ENCODE peak calls at places on chromosomes 12 and 14, in six cellular contexts. One of them, this sample, is unnamed.

GRCh38 chr12:28017126-28017872 is 44.8 kb upstream of the PTHLH start:
- DNase-seq in GM20000: no peak
- DNase-seq in tibial nerve: no peak
- DNase-seq in A549: no peak
- DNase-seq in activated B cell treated with CpG ODN at 0.5 μM for 24 hours: no peak
- DNase-seq in upper lobe of left lung: no peak
- DNase-seq in this sample: no peak

GRCh38 chr12:16385779-16386646 is 38.6 kb downstream of the MGST1 start:
- DNase-seq in GM20000: no peak
- DNase-seq in tibial nerve: no peak
- DNase-seq in A549: peak
- DNase-seq in activated B cell treated with CpG ODN at 0.5 μM for 24 hours: no peak
- DNase-seq in upper lobe of left lung: no peak
- DNase-seq in this sample: peak

GRCh38 chr12:122206976-122207375 is 3.5 kb downstream of the B3GNT4 start:
- DNase-seq in GM20000: no peak
- DNase-seq in tibial nerve: no peak
- DNase-seq in A549: no peak
- DNase-seq in activated B cell treated with CpG ODN at 0.5 μM for 24 hours: no peak
- DNase-seq in upper lobe of left lung: no peak
- DNase-seq in this sample: no peak

GRCh38 chr12:77079631-77080030 is 14.3 kb upstream of the E2F7 start:
- DNase-seq in GM20000: no peak
- DNase-seq in tibial nerve: no peak
- DNase-seq in A549: no peak
- DNase-seq in activated B cell treated with CpG ODN at 0.5 μM for 24 hours: no peak
- DNase-seq in upper lobe of left lung: no peak
- DNase-seq in this sample: no peak

GRCh38 chr14:29528889-29529288 is 398.8 kb downstream of the PRKD1 start:
- DNase-seq in GM20000: no peak
- DNase-seq in tibial nerve: no peak
- DNase-seq in A549: no peak
- DNase-seq in activated B cell treated with CpG ODN at 0.5 μM for 24 hours: no peak
- DNase-seq in upper lobe of left lung: no peak
- DNase-seq in this sample: no peak

GRCh38 chr12:44876554-44877275 is 600 bp upstream of the NELL2 start:
- DNase-seq in GM20000: peak
- DNase-seq in tibial nerve: no peak
- DNase-seq in A549: peak
- DNase-seq in activated B cell treated with CpG ODN at 0.5 μM for 24 hours: no peak
- DNase-seq in upper lobe of left lung: peak
- DNase-seq in this sample: no peak

GRCh38 chr12:130419116-130419515 is 81.4 kb downstream of the PIWIL1 start:
- DNase-seq in GM20000: no peak
- DNase-seq in tibial nerve: no peak
- DNase-seq in A549: no peak
- DNase-seq in activated B cell treated with CpG ODN at 0.5 μM for 24 hours: no peak
- DNase-seq in upper lobe of left lung: no peak
- DNase-seq in this sample: no peak

GRCh38 chr12:77049767-77050353 is 15.5 kb downstream of the E2F7 start:
- DNase-seq in GM20000: peak
- DNase-seq in tibial nerve: no peak
- DNase-seq in A549: peak
- DNase-seq in activated B cell treated with CpG ODN at 0.5 μM for 24 hours: no peak
- DNase-seq in upper lobe of left lung: no peak
- DNase-seq in this sample: no peak

GRCh38 chr14:56137842-56138241 is 19.6 kb downstream of the PELI2 start:
- DNase-seq in GM20000: no peak
- DNase-seq in tibial nerve: no peak
- DNase-seq in A549: no peak
- DNase-seq in activated B cell treated with CpG ODN at 0.5 μM for 24 hours: no peak
- DNase-seq in upper lobe of left lung: peak
- DNase-seq in this sample: no peak

GRCh38 chr14:31319701-31320100 is 100.6 kb downstream of the HEATR5A start:
- DNase-seq in GM20000: no peak
- DNase-seq in tibial nerve: no peak
- DNase-seq in A549: no peak
- DNase-seq in activated B cell treated with CpG ODN at 0.5 μM for 24 hours: no peak
- DNase-seq in upper lobe of left lung: no peak
- DNase-seq in this sample: no peak

GRCh38 chr12:43292699-43293098 is 259.3 kb downstream of the ADAMTS20 start:
- DNase-seq in GM20000: no peak
- DNase-seq in tibial nerve: no peak
- DNase-seq in A549: no peak
- DNase-seq in activated B cell treated with CpG ODN at 0.5 μM for 24 hours: no peak
- DNase-seq in upper lobe of left lung: no peak
- DNase-seq in this sample: no peak

GRCh38 chr12:126139355-126139754 is 1074.1 kb downstream of the AACS start:
- DNase-seq in GM20000: no peak
- DNase-seq in tibial nerve: no peak
- DNase-seq in A549: no peak
- DNase-seq in activated B cell treated with CpG ODN at 0.5 μM for 24 hours: no peak
- DNase-seq in upper lobe of left lung: no peak
- DNase-seq in this sample: no peak

GRCh38 chr12:89783321-89784060 is 74.9 kb upstream of the ATP2B1 start:
- DNase-seq in GM20000: no peak
- DNase-seq in tibial nerve: no peak
- DNase-seq in A549: peak
- DNase-seq in activated B cell treated with CpG ODN at 0.5 μM for 24 hours: no peak
- DNase-seq in upper lobe of left lung: no peak
- DNase-seq in this sample: no peak

GRCh38 chr12:24020391-24021163 is 71.1 kb upstream of the SOX5 start:
- DNase-seq in GM20000: no peak
- DNase-seq in tibial nerve: no peak
- DNase-seq in A549: no peak
- DNase-seq in activated B cell treated with CpG ODN at 0.5 μM for 24 hours: no peak
- DNase-seq in upper lobe of left lung: no peak
- DNase-seq in this sample: no peak

GRCh38 chr12:72226510-72226909 is 45.7 kb upstream of the TRHDE start:
- DNase-seq in GM20000: no peak
- DNase-seq in tibial nerve: no peak
- DNase-seq in A549: no peak
- DNase-seq in activated B cell treated with CpG ODN at 0.5 μM for 24 hours: no peak
- DNase-seq in upper lobe of left lung: no peak
- DNase-seq in this sample: no peak

GRCh38 chr12:6432991-6433390 is 11.8 kb upstream of the CD27 start:
- DNase-seq in GM20000: no peak
- DNase-seq in tibial nerve: no peak
- DNase-seq in A549: no peak
- DNase-seq in activated B cell treated with CpG ODN at 0.5 μM for 24 hours: no peak
- DNase-seq in upper lobe of left lung: no peak
- DNase-seq in this sample: no peak

GRCh38 chr12:6434205-6435180 is 10.3 kb upstream of the CD27 start:
- DNase-seq in GM20000: no peak
- DNase-seq in tibial nerve: no peak
- DNase-seq in A549: no peak
- DNase-seq in activated B cell treated with CpG ODN at 0.5 μM for 24 hours: no peak
- DNase-seq in upper lobe of left lung: no peak
- DNase-seq in this sample: no peak

GRCh38 chr12:6437586-6437985 is 7.2 kb upstream of the CD27 start:
- DNase-seq in GM20000: no peak
- DNase-seq in tibial nerve: no peak
- DNase-seq in A549: no peak
- DNase-seq in activated B cell treated with CpG ODN at 0.5 μM for 24 hours: no peak
- DNase-seq in upper lobe of left lung: no peak
- DNase-seq in this sample: no peak

GRCh38 chr12:6438345-6438744 is 6.4 kb upstream of the CD27 start:
- DNase-seq in GM20000: no peak
- DNase-seq in tibial nerve: no peak
- DNase-seq in A549: no peak
- DNase-seq in activated B cell treated with CpG ODN at 0.5 μM for 24 hours: no peak
- DNase-seq in upper lobe of left lung: no peak
- DNase-seq in this sample: no peak

GRCh38 chr12:6435941-6436715 is 8.6 kb upstream of the CD27 start:
- DNase-seq in GM20000: no peak
- DNase-seq in tibial nerve: no peak
- DNase-seq in A549: no peak
- DNase-seq in activated B cell treated with CpG ODN at 0.5 μM for 24 hours: no peak
- DNase-seq in upper lobe of left lung: no peak
- DNase-seq in this sample: no peak
- TF ChIP-seq CTCF in GM20000: no peak
- TF ChIP-seq CTCF in tibial nerve: no peak
- TF ChIP-seq CTCF in A549: no peak
- TF ChIP-seq CTCF in activated B cell treated with CpG ODN at 0.5 μM for 24 hours: no peak
- TF ChIP-seq CTCF in upper lobe of left lung: no peak
- TF ChIP-seq CTCF in this sample: no peak

DNA sequence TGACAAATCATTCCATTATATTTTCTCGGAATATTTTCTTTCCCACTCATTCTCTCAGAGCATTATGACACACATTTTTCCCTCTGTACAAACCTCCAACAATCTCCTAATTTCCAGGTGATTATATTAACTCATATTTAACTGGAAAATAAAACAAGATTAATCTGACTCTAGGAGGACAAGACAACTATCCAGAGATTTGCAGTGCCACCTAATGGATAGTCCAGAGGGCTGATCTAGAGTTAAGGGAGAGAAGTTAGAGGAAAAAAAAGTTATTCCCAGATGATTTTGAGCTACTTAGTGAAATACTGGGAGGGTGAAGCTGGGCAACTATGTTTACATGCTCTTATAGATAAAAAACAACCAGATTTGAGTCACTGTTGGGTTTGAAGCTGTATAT is 161.7 kb downstream of the ALX1 start:
- DNase-seq in GM20000: no peak
- DNase-seq in tibial nerve: no peak
- DNase-seq in A549: peak
- DNase-seq in activated B cell treated with CpG ODN at 0.5 μM for 24 hours: no peak
- DNase-seq in upper lobe of left lung: no peak
- DNase-seq in this sample: no peak
- TF ChIP-seq CTCF in GM20000: no peak
- TF ChIP-seq CTCF in tibial nerve: peak
- TF ChIP-seq CTCF in A549: peak
- TF ChIP-seq CTCF in activated B cell treated with CpG ODN at 0.5 μM for 24 hours: no peak
- TF ChIP-seq CTCF in upper lobe of left lung: no peak
- TF ChIP-seq CTCF in this sample: peak

GRCh38 chr12:123532808-123533649 is 490 bp downstream of the RILPL1 start:
- DNase-seq in GM20000: no peak
- DNase-seq in tibial nerve: peak
- DNase-seq in A549: peak
- DNase-seq in activated B cell treated with CpG ODN at 0.5 μM for 24 hours: no peak
- DNase-seq in upper lobe of left lung: peak
- DNase-seq in this sample: no peak
- TF ChIP-seq CTCF in GM20000: no peak
- TF ChIP-seq CTCF in tibial nerve: no peak
- TF ChIP-seq CTCF in A549: no peak
- TF ChIP-seq CTCF in activated B cell treated with CpG ODN at 0.5 μM for 24 hours: no peak
- TF ChIP-seq CTCF in upper lobe of left lung: no peak
- TF ChIP-seq CTCF in this sample: no peak

DNA sequence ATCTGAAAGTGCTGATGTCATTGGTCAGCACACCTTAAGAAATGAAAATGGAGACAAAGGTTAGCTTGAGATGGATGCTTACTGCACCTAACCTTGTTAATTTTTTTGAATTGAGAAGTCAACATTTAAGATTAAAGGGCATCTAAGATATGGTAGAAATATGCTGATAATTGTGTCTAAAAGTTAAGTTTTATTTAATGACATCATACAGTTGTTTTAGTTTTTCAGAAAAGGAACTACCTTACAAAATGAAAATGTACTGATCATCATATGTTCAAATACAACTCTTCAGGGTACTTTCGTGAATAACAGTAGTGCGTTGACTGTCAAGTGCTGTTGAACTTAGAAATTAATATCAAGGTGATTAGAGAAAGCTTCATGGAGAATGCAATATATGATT is 2.5 kb downstream of the SMCO3 start:
- DNase-seq in GM20000: no peak
- DNase-seq in tibial nerve: no peak
- DNase-seq in A549: no peak
- DNase-seq in activated B cell treated with CpG ODN at 0.5 μM for 24 hours: no peak
- DNase-seq in upper lobe of left lung: no peak
- DNase-seq in this sample: no peak
- TF ChIP-seq CTCF in GM20000: no peak
- TF ChIP-seq CTCF in tibial nerve: no peak
- TF ChIP-seq CTCF in A549: no peak
- TF ChIP-seq CTCF in activated B cell treated with CpG ODN at 0.5 μM for 24 hours: no peak
- TF ChIP-seq CTCF in upper lobe of left lung: no peak
- TF ChIP-seq CTCF in this sample: no peak

DNA sequence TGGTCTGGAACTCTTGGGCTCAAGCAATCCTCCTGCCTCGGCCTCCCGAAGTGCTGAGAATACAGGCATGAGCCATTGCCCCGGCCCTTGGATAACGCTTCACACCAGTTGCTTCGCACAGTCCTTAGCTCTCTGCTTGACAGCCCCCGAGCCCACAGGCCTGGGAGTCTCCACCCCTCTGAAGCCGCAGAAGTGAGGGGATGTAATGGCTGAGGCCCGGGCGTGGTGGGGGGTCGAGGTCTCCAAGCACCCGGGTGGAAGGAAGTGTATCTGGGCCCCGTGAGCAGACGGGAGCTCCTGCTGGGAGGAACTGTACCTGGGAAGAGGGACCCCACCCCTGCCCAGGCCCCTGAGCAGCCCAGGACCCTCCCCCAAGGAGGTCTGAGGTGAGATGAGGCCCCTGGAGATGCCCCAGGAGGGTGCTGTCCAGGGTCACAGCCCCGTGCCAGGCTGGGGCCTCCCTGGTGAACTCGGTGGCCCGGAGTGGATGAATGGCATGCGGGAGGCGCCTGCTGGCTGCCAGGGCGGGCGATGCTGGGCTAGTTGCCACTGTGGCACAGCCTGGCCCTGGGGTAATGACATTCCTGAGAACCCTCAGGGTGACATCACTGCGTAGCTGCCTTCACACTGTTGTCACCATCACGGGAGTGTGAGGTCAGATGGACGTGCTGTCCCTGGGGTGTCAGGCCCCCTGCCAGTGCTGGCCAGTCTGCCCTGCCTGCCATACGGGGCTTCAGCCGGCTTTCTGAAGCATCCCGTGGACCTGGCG is 48.9 kb downstream of the KIF26A start:
- DNase-seq in GM20000: no peak
- DNase-seq in tibial nerve: no peak
- DNase-seq in A549: no peak
- DNase-seq in activated B cell treated with CpG ODN at 0.5 μM for 24 hours: no peak
- DNase-seq in upper lobe of left lung: peak
- DNase-seq in this sample: no peak
- TF ChIP-seq CTCF in GM20000: no peak
- TF ChIP-seq CTCF in tibial nerve: no peak
- TF ChIP-seq CTCF in A549: no peak
- TF ChIP-seq CTCF in activated B cell treated with CpG ODN at 0.5 μM for 24 hours: no peak
- TF ChIP-seq CTCF in upper lobe of left lung: no peak
- TF ChIP-seq CTCF in this sample: no peak

GRCh38 chr12:30457621-30458289 is 237.9 kb downstream of the IPO8 start:
- DNase-seq in GM20000: no peak
- DNase-seq in tibial nerve: no peak
- DNase-seq in A549: peak
- DNase-seq in activated B cell treated with CpG ODN at 0.5 μM for 24 hours: no peak
- DNase-seq in upper lobe of left lung: no peak
- DNase-seq in this sample: no peak
- TF ChIP-seq CTCF in GM20000: no peak
- TF ChIP-seq CTCF in tibial nerve: no peak
- TF ChIP-seq CTCF in A549: no peak
- TF ChIP-seq CTCF in activated B cell treated with CpG ODN at 0.5 μM for 24 hours: no peak
- TF ChIP-seq CTCF in upper lobe of left lung: no peak
- TF ChIP-seq CTCF in this sample: peak

GRCh38 chr12:51890135-51890464 is 2.2 kb downstream of the ANKRD33 start:
- DNase-seq in GM20000: no peak
- DNase-seq in tibial nerve: no peak
- DNase-seq in A549: no peak
- DNase-seq in activated B cell treated with CpG ODN at 0.5 μM for 24 hours: no peak
- DNase-seq in upper lobe of left lung: no peak
- DNase-seq in this sample: no peak
- TF ChIP-seq CTCF in GM20000: no peak
- TF ChIP-seq CTCF in tibial nerve: no peak
- TF ChIP-seq CTCF in A549: no peak
- TF ChIP-seq CTCF in activated B cell treated with CpG ODN at 0.5 μM for 24 hours: no peak
- TF ChIP-seq CTCF in upper lobe of left lung: no peak
- TF ChIP-seq CTCF in this sample: no peak

This sample was measured in D721Med.